ENCODE peak calls at places on chromosome 22, in four cellular contexts. D is COR-L47; K is activated T-helper 1 cell treated with anti-CD3 and anti-CD28 coated beads, Interleukin-12 subunit alpha, Interleukin-12 subunit beta, Interleukin-2, Interleukin-4 antibody, amounts not matched to agents 30 ng/mL and 10 ng/mL and 1 ng/mL, durations not matched to agents 14 hours and 24 hours and 36 hours; S is ovary. R is an unnamed sample.

GRCh38 chr22:18950141-18950540 is 14.0 kb upstream of the PRODH start:
- DNase-seq in D (no peak), K (no peak), S (no peak), R (no peak)

GRCh38 chr22:25702046-25702445 is 39.9 kb upstream of the MYO18B start:
- DNase-seq in D (peak; percentile 9), K (no peak), S (no peak), R (no peak)

GRCh38 chr22:19473578-19473977 is 5.4 kb downstream of the UFD1 start:
- DNase-seq in D (no peak), K (no peak), S (no peak), R (no peak)

GRCh38 chr22:42299586-42300285 is 29.3 kb upstream of the TCF20 start:
- DNase-seq in D (no peak), K (peak; percentile 30), S (no peak), R (peak; percentile 32)

GRCh38 chr22:44915441-44915840 is 94.4 kb downstream of the PHF21B start:
- DNase-seq in D (no peak), K (no peak), S (no peak), R (no peak)

GRCh38 chr22:29469755-29470154 is 10.3 kb upstream of the NEFH start:
- DNase-seq in D (no peak), K (no peak), S (no peak), R (no peak)

GRCh38 chr22:38016182-38017078 is 32.1 kb upstream of the SOX10 start:
- DNase-seq in D (no peak), K (no peak), S (peak; percentile 76), R (no peak)

GRCh38 chr22:29272624-29273023 is 4.6 kb downstream of the EWSR1 start:
- DNase-seq in D (no peak), K (no peak), S (no peak), R (no peak)

GRCh38 chr22:19886605-19887250 is 32.1 kb upstream of the GNB1L start:
- DNase-seq in D (no peak), K (no peak), S (no peak), R (no peak)

GRCh38 chr22:47196881-47197701 is 434.6 kb downstream of the TBC1D22A start:
- DNase-seq in D (no peak), K (no peak), S (no peak), R (no peak)

GRCh38 chr22:21700822-21701221 is 34.8 kb downstream of the YPEL1 start:
- DNase-seq in D (no peak), K (no peak), S (no peak), R (no peak)

GRCh38 chr22:38129021-38129420 is 18.5 kb upstream of the BAIAP2L2 start:
- DNase-seq in D (no peak), K (no peak), S (no peak), R (no peak)

GRCh38 chr22:38950527-38951111 is 6.8 kb upstream of the APOBEC3A start:
- DNase-seq in D (no peak), K (no peak), S (no peak), R (no peak)